ENCODE peak calls at places on chromosomes 5 and 9, in ten cellular contexts. V is Caki2; A is AG10803; G is activated T-helper 1 cell treated with anti-CD3 and anti-CD28 coated beads, Interleukin-2, amount 50 U/mL, for 16 hours; P is naive thymus-derived CD8-positive, alpha-beta T cell; T is KG1; Z is T-helper 22 cell; U is sigmoid colon; H is Right ventricle myocardium superior; O is non-pigmented ciliary epithelial cell. Y is an unnamed sample.
A peak's percentile ranks its signal among the peaks of the same experiment; 100 is the strongest.

GRCh38 chr9:113876806-113877236 is 712 bp downstream of the ZNF618 start:
- DNase-seq in V (peak; percentile 23), A (no peak), G (no peak), P (no peak), T (peak; percentile 21), Z (no peak), U (no peak), H (no peak), O (no peak), Y (no peak)

GRCh38 chr5:116404792-116405191 is 169.8 kb downstream of the SEMA6A start:
- DNase-seq in V (no peak), A (no peak), G (no peak), P (no peak), T (no peak), Z (no peak), U (no peak), H (no peak), O (no peak), Y (no peak)

GRCh38 chr9:128908372-128908771 is 12.4 kb upstream of the PHYHD1 start:
- DNase-seq in V (no peak), A (no peak), G (no peak), P (no peak), T (no peak), Z (no peak), U (no peak), H (no peak), O (no peak), Y (no peak)

GRCh38 chr9:92600075-92600741 is 64.4 kb upstream of the ECM2 start:
- DNase-seq in V (no peak), A (peak; percentile 48), G (no peak), P (no peak), T (no peak), Z (no peak), U (no peak), H (no peak), O (no peak), Y (no peak)

GRCh38 chr9:92385953-92386352 is 18.4 kb downstream of the OGN start:
- DNase-seq in V (no peak), A (peak; percentile 3), G (no peak), P (no peak), T (no peak), Z (no peak), U (no peak), H (no peak), O (no peak), Y (no peak)

GRCh38 chr5:10581867-10582511 is 18.1 kb downstream of the ANKRD33B start:
- DNase-seq in V (no peak), A (peak; percentile 69), G (no peak), P (no peak), T (no peak), Z (no peak), U (no peak), H (no peak), O (no peak), Y (no peak)

GRCh38 chr9:112278152-112278551 is 55.3 kb downstream of the PTBP3 start:
- DNase-seq in V (no peak), A (peak; percentile 3), G (no peak), P (no peak), T (no peak), Z (no peak), U (no peak), H (no peak), O (no peak), Y (no peak)

GRCh38 chr9:83511051-83511450 is 27.1 kb downstream of the FRMD3 start:
- DNase-seq in V (no peak), A (peak; percentile 32), G (no peak), P (no peak), T (no peak), Z (no peak), U (no peak), H (no peak), O (no peak), Y (no peak)

GRCh38 chr9:4038182-4038723 is 261.6 kb downstream of the GLIS3 start:
- DNase-seq in V (no peak), A (peak; percentile 39), G (no peak), P (no peak), T (no peak), Z (no peak), U (no peak), H (no peak), O (no peak), Y (no peak)

GRCh38 chr5:151095341-151096000 is 14.6 kb upstream of the TNIP1 start:
- DNase-seq in V (peak; percentile 29), A (peak; percentile 51), G (no peak), P (no peak), T (no peak), Z (no peak), U (no peak), H (peak; percentile 71), O (no peak), Y (peak; percentile 56)

GRCh38 chr5:10482791-10483530 is 41.3 kb downstream of the ROPN1L start:
- DNase-seq in V (no peak), A (no peak), G (no peak), P (no peak), T (no peak), Z (no peak), U (no peak), H (no peak), O (no peak), Y (no peak)

GRCh38 chr5:107968998-107969397 is 298.3 kb upstream of the EFNA5 start:
- DNase-seq in V (no peak), A (peak; percentile 46), G (no peak), P (no peak), T (no peak), Z (no peak), U (no peak), H (no peak), O (peak; percentile 27), Y (no peak)

GRCh38 chr9:110797611-110798010 is 129.0 kb downstream of the MUSK start:
- DNase-seq in V (no peak), A (peak; percentile 48), G (no peak), P (no peak), T (no peak), Z (no peak), U (no peak), H (no peak), O (peak; percentile 35), Y (no peak)

GRCh38 chr9:89886281-89886700 is 281.5 kb downstream of the GADD45G start:
- DNase-seq in V (no peak), A (peak; percentile 36), G (no peak), P (no peak), T (no peak), Z (no peak), U (no peak), H (no peak), O (no peak), Y (no peak)

GRCh38 chr5:5644249-5644648 is 221.8 kb downstream of the ICE1 start:
- DNase-seq in V (no peak), A (no peak), G (no peak), P (no peak), T (no peak), Z (no peak), U (no peak), H (no peak), O (no peak), Y (no peak)

GRCh38 chr9:95316794-95317118 is 753 bp downstream of the FANCC start:
- DNase-seq in V (peak; percentile 83), A (peak; percentile 45), G (no peak), P (no peak), T (peak; percentile 69), Z (no peak), U (peak; percentile 86), H (peak; percentile 82), O (no peak), Y (peak; percentile 67)

GRCh38 chr5:158378931-158379330 is 520.0 kb upstream of the CLINT1 start:
- DNase-seq in V (no peak), A (no peak), G (no peak), P (no peak), T (no peak), Z (no peak), U (no peak), H (no peak), O (no peak), Y (no peak)

GRCh38 chr9:89390578-89390977 is 72.3 kb downstream of the SECISBP2 start:
- DNase-seq in V (no peak), A (no peak), G (no peak), P (no peak), T (no peak), Z (no peak), U (no peak), H (no peak), O (no peak), Y (no peak)

GRCh38 chr9:69996947-69997346 is 46.7 kb upstream of the MAMDC2 start:
- DNase-seq in V (no peak), A (no peak), G (no peak), P (no peak), T (no peak), Z (no peak), U (no peak), H (no peak), O (no peak), Y (no peak)

GRCh38 chr5:41427505-41427904 is 82.9 kb downstream of the PLCXD3 start:
- DNase-seq in V (no peak), A (no peak), G (no peak), P (no peak), T (no peak), Z (no peak), U (no peak), H (no peak), O (no peak), Y (no peak)

GRCh38 chr5:76718381-76718832 is 2.5 kb downstream of the F2R start:
- DNase-seq in V (no peak), A (peak; percentile 8), G (no peak), P (no peak), T (no peak), Z (no peak), U (no peak), H (no peak), O (no peak), Y (no peak)

GRCh38 chr9:77697238-77697984 is 49.3 kb upstream of the GNA14 start:
- DNase-seq in V (no peak), A (no peak), G (no peak), P (no peak), T (no peak), Z (no peak), U (no peak), H (no peak), O (no peak), Y (no peak)

GRCh38 chr5:149471406-149472183 is 79.6 kb downstream of the CSNK1A1 start:
- DNase-seq in V (peak; percentile 79), A (peak; percentile 49), G (no peak), P (no peak), T (no peak), Z (no peak), U (no peak), H (peak; percentile 58), O (no peak), Y (no peak)

GRCh38 chr5:126450388-126450787 is 27.2 kb downstream of the GRAMD2B start:
- DNase-seq in V (no peak), A (no peak), G (no peak), P (peak; percentile 5), T (no peak), Z (no peak), U (no peak), H (no peak), O (no peak), Y (no peak)

GRCh38 chr5:18968966-18969365 is 1019.0 kb downstream of the CDH18 start:
- DNase-seq in V (peak; percentile 8), A (no peak), G (no peak), P (no peak), T (no peak), Z (no peak), U (no peak), H (no peak), O (no peak), Y (no peak)

GRCh38 chr9:109017493-109017892 is 4.2 kb upstream of the CTNNAL1 start:
- DNase-seq in V (no peak), A (no peak), G (no peak), P (no peak), T (no peak), Z (no peak), U (no peak), H (no peak), O (no peak), Y (no peak)

GRCh38 chr9:75889977-75890540 is 414 bp upstream of the PCSK5 start:
- DNase-seq in V (no peak), A (peak; percentile 65), G (no peak), P (no peak), T (peak; percentile 10), Z (no peak), U (peak; percentile 82), H (peak; percentile 45), O (no peak), Y (peak; percentile 14)

GRCh38 chr9:13113201-13113600 is 166.3 kb downstream of the MPDZ start:
- DNase-seq in V (no peak), A (peak; percentile 86), G (no peak), P (no peak), T (no peak), Z (no peak), U (no peak), H (no peak), O (peak; percentile 32), Y (no peak)